ENCODE peak calls at places on chromosome 21, in four cellular contexts. V, J, X and Q are unnamed samples.

GRCh38 chr21:42991992-42992740 is 17.8 kb downstream of the PKNOX1 start:
- DNase-seq in V (no peak), J (peak), X (no peak), Q (no peak)

GRCh38 chr21:21860888-21861287 is 862.7 kb downstream of the NCAM2 start:
- DNase-seq in V (no peak), J (no peak), X (no peak), Q (no peak)

GRCh38 chr21:46459024-46459355 is 299 bp downstream of the DIP2A start:
- DNase-seq in V (no peak), J (no peak), X (no peak), Q (no peak)

GRCh38 chr21:42031816-42032215 is 21.7 kb upstream of the ZBTB21 start:
- DNase-seq in V (no peak), J (no peak), X (no peak), Q (no peak)

GRCh38 chr21:38424333-38424732 is 73.9 kb downstream of the ERG start:
- DNase-seq in V (no peak), J (no peak), X (no peak), Q (no peak)

GRCh38 chr21:25956993-25957714 is 213.4 kb downstream of the APP start:
- DNase-seq in V (no peak), J (no peak), X (no peak), Q (no peak)

GRCh38 chr21:41233913-41234312 is 66.0 kb downstream of the BACE2 start:
- DNase-seq in V (no peak), J (no peak), X (no peak), Q (no peak)

GRCh38 chr21:41730399-41730798 is 36.5 kb downstream of the RIPK4 start:
- DNase-seq in V (no peak), J (no peak), X (no peak), Q (no peak)

GRCh38 chr21:46191686-46192575 is 7.7 kb upstream of the SPATC1L start:
- DNase-seq in V (peak), J (peak), X (no peak), Q (no peak)

GRCh38 chr21:42514883-42515228 is 1.2 kb downstream of the SLC37A1 start:
- DNase-seq in V (no peak), J (no peak), X (no peak), Q (no peak)

GRCh38 chr21:45971487-45972352 is 9.8 kb upstream of the COL6A1 start:
- DNase-seq in V (no peak), J (peak), X (peak), Q (no peak)

GRCh38 chr21:29187939-29188338 is 57.5 kb downstream of the MAP3K7CL start:
- DNase-seq in V (no peak), J (no peak), X (no peak), Q (no peak)

GRCh38 chr21:32468567-32469175 is 56.2 kb downstream of the EVA1C start:
- DNase-seq in V (no peak), J (no peak), X (no peak), Q (no peak)

GRCh38 chr21:46661211-46661625 is 25.7 kb downstream of the PRMT2 start:
- DNase-seq in V (no peak), J (peak), X (peak), Q (no peak)

GRCh38 chr21:45592208-45592619 is 50.0 kb upstream of the SLC19A1 start:
- DNase-seq in V (no peak), J (no peak), X (peak), Q (no peak)

GRCh38 chr21:35048183-35048601 is 910 bp downstream of the RUNX1 start:
- DNase-seq in V (no peak), J (peak), X (no peak), Q (no peak)

GRCh38 chr21:30592140-30592539 is at the start of gene KRTAP6-3:
- DNase-seq in V (no peak), J (no peak), X (no peak), Q (no peak)

GRCh38 chr21:25589905-25590304 is 17.4 kb downstream of the MRPL39 start:
- DNase-seq in V (no peak), J (no peak), X (no peak), Q (no peak)

GRCh38 chr21:25908495-25908894 is 173.7 kb downstream of the GABPA start:
- DNase-seq in V (no peak), J (no peak), X (no peak), Q (no peak)

GRCh38 chr21:41640756-41641509 is 125.9 kb downstream of the RIPK4 start:
- DNase-seq in V (no peak), J (no peak), X (no peak), Q (no peak)

GRCh38 chr21:22743085-22743484 is 1744.9 kb downstream of the NCAM2 start:
- DNase-seq in V (no peak), J (no peak), X (no peak), Q (no peak)

GRCh38 chr21:25508364-25508763 is 98.9 kb downstream of the MRPL39 start:
- DNase-seq in V (no peak), J (no peak), X (no peak), Q (no peak)

GRCh38 chr21:27526451-27526850 is 559.6 kb upstream of the ADAMTS5 start:
- DNase-seq in V (no peak), J (no peak), X (no peak), Q (no peak)

GRCh38 chr21:32524010-32524719 is 61.2 kb downstream of the TCP10L start:
- DNase-seq in V (no peak), J (no peak), X (no peak), Q (no peak)

GRCh38 chr21:28431022-28431421 is 561.7 kb downstream of the LTN1 start:
- DNase-seq in V (no peak), J (no peak), X (no peak), Q (no peak)

GRCh38 chr21:17789085-17789484 is 30.1 kb downstream of the C21orf91 start:
- DNase-seq in V (no peak), J (no peak), X (no peak), Q (no peak)

GRCh38 chr21:46639489-46640386 is 4.3 kb downstream of the PRMT2 start:
- DNase-seq in V (no peak), J (no peak), X (no peak), Q (no peak)

GRCh38 chr21:46142581-46143473 is 12.6 kb downstream of the FTCD start:
- DNase-seq in V (no peak), J (no peak), X (no peak), Q (no peak)

GRCh38 chr21:41360072-41360821 is 1.6 kb upstream of the MX2 start:
- DNase-seq in V (peak), J (no peak), X (no peak), Q (no peak)

GRCh38 chr21:29208044-29208665 is 77.7 kb downstream of the MAP3K7CL start:
- DNase-seq in V (no peak), J (no peak), X (no peak), Q (no peak)

GRCh38 chr21:45497846-45498645 is 44.2 kb downstream of the SLC19A1 start:
- DNase-seq in V (no peak), J (no peak), X (no peak), Q (no peak)

GRCh38 chr21:17343055-17343454 is 169.8 kb upstream of the CXADR start:
- DNase-seq in V (no peak), J (peak), X (no peak), Q (no peak)

GRCh38 chr21:27677547-27677946 is 710.7 kb upstream of the ADAMTS5 start:
- DNase-seq in V (no peak), J (no peak), X (no peak), Q (no peak)

GRCh38 chr21:29148535-29148934 is 18.1 kb downstream of the MAP3K7CL start:
- DNase-seq in V (no peak), J (no peak), X (no peak), Q (no peak)

GRCh38 chr21:18493420-18493819 is 89.8 kb upstream of the TMPRSS15 start:
- DNase-seq in V (no peak), J (peak), X (no peak), Q (no peak)

GRCh38 chr21:46538851-46539666 is 65.8 kb downstream of the S100B start:
- DNase-seq in V (no peak), J (no peak), X (no peak), Q (no peak)

GRCh38 chr21:31293986-31294385 is 50.1 kb downstream of the TIAM1 start:
- DNase-seq in V (no peak), J (peak), X (no peak), Q (no peak)

GRCh38 chr21:44370771-44371410 is 17.5 kb downstream of the TRPM2 start:
- DNase-seq in V (no peak), J (no peak), X (no peak), Q (no peak)

GRCh38 chr21:44370027-44370735 is 16.8 kb downstream of the TRPM2 start:
- DNase-seq in V (no peak), J (peak), X (peak), Q (no peak)

GRCh38 chr21:44372616-44373015 is 19.2 kb downstream of the TRPM2 start:
- DNase-seq in V (no peak), J (no peak), X (no peak), Q (no peak)

GRCh38 chr21:44368711-44369446 is 15.5 kb downstream of the TRPM2 start:
- DNase-seq in V (no peak), J (peak), X (no peak), Q (peak)

DNA sequence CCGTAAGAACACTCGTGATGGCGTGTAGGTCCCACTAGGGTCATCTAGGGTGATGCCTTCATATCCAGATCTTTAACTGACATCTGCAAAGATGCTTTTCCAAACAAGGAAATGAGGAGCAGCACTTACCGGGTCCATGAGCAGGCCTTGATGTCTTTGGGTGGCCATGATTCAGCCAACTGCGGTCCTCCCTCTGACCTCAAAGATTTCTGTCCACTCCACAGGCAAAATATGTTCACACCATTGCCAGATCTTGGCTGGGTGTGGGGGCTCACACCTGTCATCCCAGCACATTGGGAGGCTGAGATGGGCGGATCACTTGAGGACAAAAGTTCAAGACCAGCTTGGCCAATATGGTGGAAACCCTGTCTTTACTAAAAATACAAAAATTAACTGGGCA is 18.2 kb downstream of the TRPM2 start:
- DNase-seq in V (no peak), J (no peak), X (no peak), Q (no peak)
- TF ChIP-seq CTCF in V (no peak), J (no peak), X (no peak), Q (no peak)

GRCh38 chr21:36419241-36419640 is 34.0 kb downstream of the CHAF1B start:
- DNase-seq in V (no peak), J (no peak), X (no peak), Q (no peak)

GRCh38 chr21:36422279-36423098 is 37.3 kb downstream of the CHAF1B start:
- DNase-seq in V (no peak), J (peak), X (no peak), Q (peak)

GRCh38 chr21:36420571-36421339 is 35.6 kb downstream of the CHAF1B start:
- DNase-seq in V (no peak), J (no peak), X (no peak), Q (no peak)

GRCh38 chr21:36423772-36424433 is 38.7 kb downstream of the CHAF1B start:
- DNase-seq in V (no peak), J (no peak), X (no peak), Q (no peak)

DNA sequence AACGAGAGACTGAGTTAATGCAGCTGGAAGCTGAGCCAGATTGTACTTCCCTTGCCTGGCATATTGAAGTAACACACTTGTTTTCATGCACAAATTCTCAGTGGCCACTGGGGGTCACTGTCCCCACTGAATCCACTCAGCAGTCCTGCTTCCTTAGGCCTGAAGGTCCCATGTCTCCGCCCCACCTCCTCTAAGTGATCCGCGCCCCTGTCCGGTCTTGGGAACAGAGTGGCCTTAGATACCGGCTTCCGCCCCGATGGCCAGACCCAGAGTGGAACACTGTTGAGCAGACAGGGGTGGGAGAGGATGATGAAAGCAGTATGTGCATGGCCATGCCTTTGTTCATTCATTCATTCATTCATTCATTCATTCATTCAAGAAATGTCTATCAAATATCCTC is 34.8 kb downstream of the CHAF1B start:
- DNase-seq in V (peak), J (peak), X (peak), Q (peak)
- TF ChIP-seq CTCF in V (peak), J (peak), X (peak), Q (peak)

GRCh38 chr21:39726133-39726532 is 18.9 kb upstream of the IGSF5 start:
- DNase-seq in V (no peak), J (no peak), X (no peak), Q (no peak)
- TF ChIP-seq CTCF in V (no peak), J (peak), X (no peak), Q (peak)

GRCh38 chr21:33642896-33643657 is 776 bp downstream of the ITSN1 start:
- DNase-seq in V (peak), J (peak), X (no peak), Q (peak)

GRCh38 chr21:33640697-33641338 is 723 bp downstream of the CRYZL1 start:
- DNase-seq in V (no peak), J (peak), X (no peak), Q (no peak)

GRCh38 chr21:33643658-33644311 is 1.5 kb downstream of the ITSN1 start:
- DNase-seq in V (no peak), J (peak), X (no peak), Q (no peak)

GRCh38 chr21:33641339-33642026 is at the start of gene CRYZL1:
- DNase-seq in V (peak), J (peak), X (peak), Q (peak)

DNA sequence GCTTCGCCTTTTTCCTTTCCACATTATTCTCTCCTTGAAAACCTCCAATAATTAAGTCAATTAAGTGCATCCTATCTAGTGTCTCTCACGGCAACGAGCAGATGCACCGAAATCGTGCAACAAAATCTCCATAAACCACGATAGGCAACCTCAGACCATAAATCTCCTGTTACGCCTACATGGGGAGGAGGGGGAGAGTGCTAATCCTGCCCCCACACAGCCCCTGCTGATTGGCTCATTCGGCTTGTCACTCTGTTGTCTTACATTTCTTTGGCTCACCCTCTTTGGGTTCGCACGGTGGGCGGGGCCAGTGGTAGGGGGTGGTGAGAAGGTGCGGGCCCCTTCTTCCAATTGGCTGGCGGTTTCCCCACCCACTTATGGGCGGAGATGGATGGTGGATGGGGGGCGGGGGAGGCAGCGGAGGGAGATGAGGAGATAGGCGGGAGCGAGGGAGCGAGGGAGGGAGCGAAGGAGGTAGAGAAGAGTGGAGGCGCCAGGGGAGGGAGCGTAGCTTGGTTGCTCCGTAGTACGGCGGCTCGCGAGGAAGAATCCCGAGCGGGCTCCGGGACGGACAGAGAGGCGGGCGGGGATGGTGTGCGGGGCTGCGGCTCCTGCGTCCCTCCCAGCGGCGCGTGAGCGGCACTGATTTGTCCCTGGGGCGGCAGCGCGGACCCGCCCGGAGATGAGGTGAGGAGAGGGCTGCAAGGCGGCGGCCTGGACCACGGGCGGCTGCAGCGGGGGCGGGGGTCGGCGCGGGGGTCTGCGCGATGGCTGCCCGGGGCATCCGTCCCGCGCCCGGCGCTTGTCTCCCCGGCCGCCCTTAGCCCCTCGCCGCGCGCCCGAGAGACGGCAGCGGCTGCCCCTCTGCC is at the start of gene ITSN1:
- DNase-seq in V (peak), J (peak), X (peak), Q (peak)
- TF ChIP-seq CTCF in V (no peak), J (no peak), X (no peak), Q (no peak)

GRCh38 chr21:14862794-14863720 is 201.7 kb downstream of the NRIP1 start:
- DNase-seq in V (no peak), J (peak), X (no peak), Q (no peak)
- TF ChIP-seq CTCF in V (peak), J (peak), X (peak), Q (peak)